ENCODE peak calls at places on chromosomes 6 and 20, in ten cellular contexts. One of them, this sample, is unnamed.

GRCh38 chr6:87378947-87379346 is 28.8 kb upstream of the CFAP206 start:
- DNase-seq in glomerular endothelial cell: no peak
- DNase-seq in CMK: no peak
- DNase-seq in OCI-LY7: no peak
- DNase-seq in psoas muscle: no peak
- DNase-seq in iris pigment epithelial cell: no peak
- DNase-seq in stimulated activated CD4-positive, alpha-beta T cell treated with anti-CD3 and anti-CD28 coated beads, TNF-alpha, amount 100 ng/mL, for 1 hour: no peak
- DNase-seq in foreskin fibroblast: no peak
- DNase-seq in mesothelial cell of epicardium: no peak
- DNase-seq in GM13977: no peak
- DNase-seq in this sample: no peak

GRCh38 chr6:33014841-33015634 is 5.6 kb upstream of the HLA-DOA start:
- DNase-seq in glomerular endothelial cell: peak
- DNase-seq in CMK: peak
- DNase-seq in OCI-LY7: peak
- DNase-seq in psoas muscle: no peak
- DNase-seq in iris pigment epithelial cell: peak
- DNase-seq in stimulated activated CD4-positive, alpha-beta T cell treated with anti-CD3 and anti-CD28 coated beads, TNF-alpha, amount 100 ng/mL, for 1 hour: no peak
- DNase-seq in foreskin fibroblast: peak
- DNase-seq in mesothelial cell of epicardium: no peak
- DNase-seq in GM13977: peak
- DNase-seq in this sample: no peak

GRCh38 chr6:137677714-137678113 is 183.5 kb upstream of the OLIG3 start:
- DNase-seq in glomerular endothelial cell: no peak
- DNase-seq in CMK: no peak
- DNase-seq in OCI-LY7: no peak
- DNase-seq in psoas muscle: no peak
- DNase-seq in iris pigment epithelial cell: peak
- DNase-seq in stimulated activated CD4-positive, alpha-beta T cell treated with anti-CD3 and anti-CD28 coated beads, TNF-alpha, amount 100 ng/mL, for 1 hour: no peak
- DNase-seq in foreskin fibroblast: no peak
- DNase-seq in mesothelial cell of epicardium: no peak
- DNase-seq in GM13977: no peak
- DNase-seq in this sample: no peak

GRCh38 chr6:132746049-132746448 is 11.7 kb downstream of the VNN2 start:
- DNase-seq in glomerular endothelial cell: no peak
- DNase-seq in CMK: no peak
- DNase-seq in OCI-LY7: no peak
- DNase-seq in psoas muscle: no peak
- DNase-seq in iris pigment epithelial cell: no peak
- DNase-seq in stimulated activated CD4-positive, alpha-beta T cell treated with anti-CD3 and anti-CD28 coated beads, TNF-alpha, amount 100 ng/mL, for 1 hour: no peak
- DNase-seq in foreskin fibroblast: no peak
- DNase-seq in mesothelial cell of epicardium: no peak
- DNase-seq in GM13977: no peak
- DNase-seq in this sample: no peak

GRCh38 chr6:33252758-33253157 is 18.9 kb downstream of the VPS52 start:
- DNase-seq in glomerular endothelial cell: no peak
- DNase-seq in CMK: no peak
- DNase-seq in OCI-LY7: no peak
- DNase-seq in psoas muscle: no peak
- DNase-seq in iris pigment epithelial cell: peak
- DNase-seq in stimulated activated CD4-positive, alpha-beta T cell treated with anti-CD3 and anti-CD28 coated beads, TNF-alpha, amount 100 ng/mL, for 1 hour: no peak
- DNase-seq in foreskin fibroblast: peak
- DNase-seq in mesothelial cell of epicardium: no peak
- DNase-seq in GM13977: no peak
- DNase-seq in this sample: no peak

GRCh38 chr6:82178759-82179112 is 68.8 kb downstream of the IBTK start:
- DNase-seq in glomerular endothelial cell: no peak
- DNase-seq in CMK: no peak
- DNase-seq in OCI-LY7: no peak
- DNase-seq in psoas muscle: no peak
- DNase-seq in iris pigment epithelial cell: peak
- DNase-seq in stimulated activated CD4-positive, alpha-beta T cell treated with anti-CD3 and anti-CD28 coated beads, TNF-alpha, amount 100 ng/mL, for 1 hour: no peak
- DNase-seq in foreskin fibroblast: peak
- DNase-seq in mesothelial cell of epicardium: no peak
- DNase-seq in GM13977: no peak
- DNase-seq in this sample: no peak

GRCh38 chr6:8131265-8131897 is 29.0 kb upstream of the EEF1E1 start:
- DNase-seq in glomerular endothelial cell: peak
- DNase-seq in CMK: peak
- DNase-seq in OCI-LY7: peak
- DNase-seq in psoas muscle: no peak
- DNase-seq in iris pigment epithelial cell: peak
- DNase-seq in stimulated activated CD4-positive, alpha-beta T cell treated with anti-CD3 and anti-CD28 coated beads, TNF-alpha, amount 100 ng/mL, for 1 hour: peak
- DNase-seq in foreskin fibroblast: peak
- DNase-seq in mesothelial cell of epicardium: peak
- DNase-seq in GM13977: peak
- DNase-seq in this sample: no peak

GRCh38 chr6:15501806-15502450 is 160.9 kb downstream of the DTNBP1 start:
- DNase-seq in glomerular endothelial cell: no peak
- DNase-seq in CMK: no peak
- DNase-seq in OCI-LY7: no peak
- DNase-seq in psoas muscle: no peak
- DNase-seq in iris pigment epithelial cell: peak
- DNase-seq in stimulated activated CD4-positive, alpha-beta T cell treated with anti-CD3 and anti-CD28 coated beads, TNF-alpha, amount 100 ng/mL, for 1 hour: no peak
- DNase-seq in foreskin fibroblast: peak
- DNase-seq in mesothelial cell of epicardium: no peak
- DNase-seq in GM13977: no peak
- DNase-seq in this sample: no peak

GRCh38 chr6:37696220-37696840 is 1.4 kb downstream of the MDGA1 start:
- DNase-seq in glomerular endothelial cell: no peak
- DNase-seq in CMK: no peak
- DNase-seq in OCI-LY7: no peak
- DNase-seq in psoas muscle: no peak
- DNase-seq in iris pigment epithelial cell: peak
- DNase-seq in stimulated activated CD4-positive, alpha-beta T cell treated with anti-CD3 and anti-CD28 coated beads, TNF-alpha, amount 100 ng/mL, for 1 hour: peak
- DNase-seq in foreskin fibroblast: peak
- DNase-seq in mesothelial cell of epicardium: no peak
- DNase-seq in GM13977: peak
- DNase-seq in this sample: no peak

GRCh38 chr6:113018351-113019151 is 671.4 kb downstream of the RFPL4B start:
- DNase-seq in glomerular endothelial cell: peak
- DNase-seq in CMK: no peak
- DNase-seq in OCI-LY7: no peak
- DNase-seq in psoas muscle: no peak
- DNase-seq in iris pigment epithelial cell: peak
- DNase-seq in stimulated activated CD4-positive, alpha-beta T cell treated with anti-CD3 and anti-CD28 coated beads, TNF-alpha, amount 100 ng/mL, for 1 hour: no peak
- DNase-seq in foreskin fibroblast: peak
- DNase-seq in mesothelial cell of epicardium: no peak
- DNase-seq in GM13977: no peak
- DNase-seq in this sample: no peak

GRCh38 chr20:51393566-51393965 is 149.0 kb downstream of the NFATC2 start:
- DNase-seq in glomerular endothelial cell: peak
- DNase-seq in CMK: no peak
- DNase-seq in OCI-LY7: no peak
- DNase-seq in psoas muscle: no peak
- DNase-seq in iris pigment epithelial cell: no peak
- DNase-seq in stimulated activated CD4-positive, alpha-beta T cell treated with anti-CD3 and anti-CD28 coated beads, TNF-alpha, amount 100 ng/mL, for 1 hour: no peak
- DNase-seq in foreskin fibroblast: no peak
- DNase-seq in mesothelial cell of epicardium: no peak
- DNase-seq in GM13977: no peak
- DNase-seq in this sample: no peak

GRCh38 chr6:20444786-20445271 is 43.1 kb downstream of the E2F3 start:
- DNase-seq in glomerular endothelial cell: no peak
- DNase-seq in CMK: no peak
- DNase-seq in OCI-LY7: no peak
- DNase-seq in psoas muscle: no peak
- DNase-seq in iris pigment epithelial cell: no peak
- DNase-seq in stimulated activated CD4-positive, alpha-beta T cell treated with anti-CD3 and anti-CD28 coated beads, TNF-alpha, amount 100 ng/mL, for 1 hour: no peak
- DNase-seq in foreskin fibroblast: peak
- DNase-seq in mesothelial cell of epicardium: no peak
- DNase-seq in GM13977: no peak
- DNase-seq in this sample: no peak

GRCh38 chr20:43287637-43288036 is 97.9 kb upstream of the PTPRT start:
- DNase-seq in glomerular endothelial cell: no peak
- DNase-seq in CMK: no peak
- DNase-seq in OCI-LY7: no peak
- DNase-seq in psoas muscle: no peak
- DNase-seq in iris pigment epithelial cell: no peak
- DNase-seq in stimulated activated CD4-positive, alpha-beta T cell treated with anti-CD3 and anti-CD28 coated beads, TNF-alpha, amount 100 ng/mL, for 1 hour: no peak
- DNase-seq in foreskin fibroblast: no peak
- DNase-seq in mesothelial cell of epicardium: no peak
- DNase-seq in GM13977: no peak
- DNase-seq in this sample: no peak

GRCh38 chr6:131443014-131443413 is 130.0 kb upstream of the ARG1 start:
- DNase-seq in glomerular endothelial cell: no peak
- DNase-seq in CMK: no peak
- DNase-seq in OCI-LY7: no peak
- DNase-seq in psoas muscle: no peak
- DNase-seq in iris pigment epithelial cell: no peak
- DNase-seq in stimulated activated CD4-positive, alpha-beta T cell treated with anti-CD3 and anti-CD28 coated beads, TNF-alpha, amount 100 ng/mL, for 1 hour: no peak
- DNase-seq in foreskin fibroblast: no peak
- DNase-seq in mesothelial cell of epicardium: no peak
- DNase-seq in GM13977: no peak
- DNase-seq in this sample: no peak

GRCh38 chr6:14074723-14075503 is 42.7 kb upstream of the CD83 start:
- DNase-seq in glomerular endothelial cell: no peak
- DNase-seq in CMK: no peak
- DNase-seq in OCI-LY7: peak
- DNase-seq in psoas muscle: no peak
- DNase-seq in iris pigment epithelial cell: peak
- DNase-seq in stimulated activated CD4-positive, alpha-beta T cell treated with anti-CD3 and anti-CD28 coated beads, TNF-alpha, amount 100 ng/mL, for 1 hour: no peak
- DNase-seq in foreskin fibroblast: peak
- DNase-seq in mesothelial cell of epicardium: no peak
- DNase-seq in GM13977: no peak
- DNase-seq in this sample: no peak

GRCh38 chr6:6969761-6970223 is 138.0 kb upstream of the RREB1 start:
- DNase-seq in glomerular endothelial cell: no peak
- DNase-seq in CMK: no peak
- DNase-seq in OCI-LY7: no peak
- DNase-seq in psoas muscle: no peak
- DNase-seq in iris pigment epithelial cell: no peak
- DNase-seq in stimulated activated CD4-positive, alpha-beta T cell treated with anti-CD3 and anti-CD28 coated beads, TNF-alpha, amount 100 ng/mL, for 1 hour: no peak
- DNase-seq in foreskin fibroblast: no peak
- DNase-seq in mesothelial cell of epicardium: no peak
- DNase-seq in GM13977: no peak
- DNase-seq in this sample: no peak

GRCh38 chr6:34154668-34155447 is 9.0 kb upstream of the GRM4 start:
- DNase-seq in glomerular endothelial cell: no peak
- DNase-seq in CMK: no peak
- DNase-seq in OCI-LY7: peak
- DNase-seq in psoas muscle: peak
- DNase-seq in iris pigment epithelial cell: peak
- DNase-seq in stimulated activated CD4-positive, alpha-beta T cell treated with anti-CD3 and anti-CD28 coated beads, TNF-alpha, amount 100 ng/mL, for 1 hour: peak
- DNase-seq in foreskin fibroblast: peak
- DNase-seq in mesothelial cell of epicardium: peak
- DNase-seq in GM13977: peak
- DNase-seq in this sample: peak

GRCh38 chr6:40852667-40853383 is 186.2 kb downstream of the UNC5CL start:
- DNase-seq in glomerular endothelial cell: no peak
- DNase-seq in CMK: peak
- DNase-seq in OCI-LY7: peak
- DNase-seq in psoas muscle: no peak
- DNase-seq in iris pigment epithelial cell: peak
- DNase-seq in stimulated activated CD4-positive, alpha-beta T cell treated with anti-CD3 and anti-CD28 coated beads, TNF-alpha, amount 100 ng/mL, for 1 hour: no peak
- DNase-seq in foreskin fibroblast: peak
- DNase-seq in mesothelial cell of epicardium: no peak
- DNase-seq in GM13977: no peak
- DNase-seq in this sample: no peak

GRCh38 chr6:138346302-138347195 is 31.2 kb upstream of the SMIM28 start:
- DNase-seq in glomerular endothelial cell: no peak
- DNase-seq in CMK: no peak
- DNase-seq in OCI-LY7: no peak
- DNase-seq in psoas muscle: no peak
- DNase-seq in iris pigment epithelial cell: peak
- DNase-seq in stimulated activated CD4-positive, alpha-beta T cell treated with anti-CD3 and anti-CD28 coated beads, TNF-alpha, amount 100 ng/mL, for 1 hour: no peak
- DNase-seq in foreskin fibroblast: peak
- DNase-seq in mesothelial cell of epicardium: no peak
- DNase-seq in GM13977: no peak
- DNase-seq in this sample: no peak

GRCh38 chr6:31814677-31815024 is 432 bp downstream of the HSPA1L start:
- DNase-seq in glomerular endothelial cell: peak
- DNase-seq in CMK: no peak
- DNase-seq in OCI-LY7: no peak
- DNase-seq in psoas muscle: peak
- DNase-seq in iris pigment epithelial cell: peak
- DNase-seq in stimulated activated CD4-positive, alpha-beta T cell treated with anti-CD3 and anti-CD28 coated beads, TNF-alpha, amount 100 ng/mL, for 1 hour: no peak
- DNase-seq in foreskin fibroblast: peak
- DNase-seq in mesothelial cell of epicardium: peak
- DNase-seq in GM13977: peak
- DNase-seq in this sample: peak

GRCh38 chr6:159842035-159842434 is 42.0 kb downstream of the PNLDC1 start:
- DNase-seq in glomerular endothelial cell: no peak
- DNase-seq in CMK: no peak
- DNase-seq in OCI-LY7: no peak
- DNase-seq in psoas muscle: no peak
- DNase-seq in iris pigment epithelial cell: peak
- DNase-seq in stimulated activated CD4-positive, alpha-beta T cell treated with anti-CD3 and anti-CD28 coated beads, TNF-alpha, amount 100 ng/mL, for 1 hour: no peak
- DNase-seq in foreskin fibroblast: peak
- DNase-seq in mesothelial cell of epicardium: no peak
- DNase-seq in GM13977: no peak
- DNase-seq in this sample: no peak

GRCh38 chr20:52746190-52746589 is 226.0 kb upstream of the TSHZ2 start:
- DNase-seq in glomerular endothelial cell: no peak
- DNase-seq in CMK: no peak
- DNase-seq in OCI-LY7: no peak
- DNase-seq in psoas muscle: no peak
- DNase-seq in iris pigment epithelial cell: no peak
- DNase-seq in stimulated activated CD4-positive, alpha-beta T cell treated with anti-CD3 and anti-CD28 coated beads, TNF-alpha, amount 100 ng/mL, for 1 hour: no peak
- DNase-seq in foreskin fibroblast: no peak
- DNase-seq in mesothelial cell of epicardium: no peak
- DNase-seq in GM13977: no peak
- DNase-seq in this sample: no peak

GRCh38 chr6:142569676-142570075 is 267.9 kb downstream of the ADGRG6 start:
- DNase-seq in glomerular endothelial cell: no peak
- DNase-seq in CMK: no peak
- DNase-seq in OCI-LY7: no peak
- DNase-seq in psoas muscle: no peak
- DNase-seq in iris pigment epithelial cell: no peak
- DNase-seq in stimulated activated CD4-positive, alpha-beta T cell treated with anti-CD3 and anti-CD28 coated beads, TNF-alpha, amount 100 ng/mL, for 1 hour: no peak
- DNase-seq in foreskin fibroblast: no peak
- DNase-seq in mesothelial cell of epicardium: no peak
- DNase-seq in GM13977: no peak
- DNase-seq in this sample: no peak

GRCh38 chr20:61448396-61448795 is 196.3 kb downstream of the CDH4 start:
- DNase-seq in glomerular endothelial cell: no peak
- DNase-seq in CMK: no peak
- DNase-seq in OCI-LY7: no peak
- DNase-seq in psoas muscle: no peak
- DNase-seq in iris pigment epithelial cell: no peak
- DNase-seq in stimulated activated CD4-positive, alpha-beta T cell treated with anti-CD3 and anti-CD28 coated beads, TNF-alpha, amount 100 ng/mL, for 1 hour: no peak
- DNase-seq in foreskin fibroblast: no peak
- DNase-seq in mesothelial cell of epicardium: no peak
- DNase-seq in GM13977: no peak
- DNase-seq in this sample: no peak

GRCh38 chr20:58574469-58574868 is 59.3 kb upstream of the APCDD1L start:
- DNase-seq in glomerular endothelial cell: no peak
- DNase-seq in CMK: no peak
- DNase-seq in OCI-LY7: no peak
- DNase-seq in psoas muscle: no peak
- DNase-seq in iris pigment epithelial cell: no peak
- DNase-seq in stimulated activated CD4-positive, alpha-beta T cell treated with anti-CD3 and anti-CD28 coated beads, TNF-alpha, amount 100 ng/mL, for 1 hour: no peak
- DNase-seq in foreskin fibroblast: no peak
- DNase-seq in mesothelial cell of epicardium: no peak
- DNase-seq in GM13977: no peak
- DNase-seq in this sample: no peak

GRCh38 chr6:157036245-157036681 is 259.1 kb downstream of the ARID1B start:
- DNase-seq in glomerular endothelial cell: no peak
- DNase-seq in CMK: no peak
- DNase-seq in OCI-LY7: no peak
- DNase-seq in psoas muscle: no peak
- DNase-seq in iris pigment epithelial cell: peak
- DNase-seq in stimulated activated CD4-positive, alpha-beta T cell treated with anti-CD3 and anti-CD28 coated beads, TNF-alpha, amount 100 ng/mL, for 1 hour: no peak
- DNase-seq in foreskin fibroblast: no peak
- DNase-seq in mesothelial cell of epicardium: no peak
- DNase-seq in GM13977: no peak
- DNase-seq in this sample: no peak

GRCh38 chr20:19314619-19315018 is 102.2 kb downstream of the SLC24A3 start:
- DNase-seq in glomerular endothelial cell: no peak
- DNase-seq in CMK: no peak
- DNase-seq in OCI-LY7: no peak
- DNase-seq in psoas muscle: no peak
- DNase-seq in iris pigment epithelial cell: no peak
- DNase-seq in stimulated activated CD4-positive, alpha-beta T cell treated with anti-CD3 and anti-CD28 coated beads, TNF-alpha, amount 100 ng/mL, for 1 hour: no peak
- DNase-seq in foreskin fibroblast: no peak
- DNase-seq in mesothelial cell of epicardium: no peak
- DNase-seq in GM13977: no peak
- DNase-seq in this sample: no peak

GRCh38 chr6:56699066-56699654 is 56.5 kb upstream of the DST start:
- DNase-seq in glomerular endothelial cell: no peak
- DNase-seq in CMK: no peak
- DNase-seq in OCI-LY7: peak
- DNase-seq in psoas muscle: no peak
- DNase-seq in iris pigment epithelial cell: peak
- DNase-seq in stimulated activated CD4-positive, alpha-beta T cell treated with anti-CD3 and anti-CD28 coated beads, TNF-alpha, amount 100 ng/mL, for 1 hour: no peak
- DNase-seq in foreskin fibroblast: peak
- DNase-seq in mesothelial cell of epicardium: no peak
- DNase-seq in GM13977: peak
- DNase-seq in this sample: no peak

This sample was measured in stimulated activated CD8-positive, alpha-beta memory T cell treated with anti-CD3 and anti-CD28 coated beads, Interleukin-2, amount 100 ng/mL, for 1 hour.